ENCODE peak calls at places on chromosomes 16 and 17, in four cellular contexts. X is H9, W is astrocyte of the cerebellum, O is fibroblast of gingiva. C is an unnamed sample.

GRCh38 chr17:48995332-48995870 is 1.8 kb upstream of the IGF2BP1 start:
- DNase-seq in X (peak), W (no peak), O (no peak), C (no peak)

GRCh38 chr16:46620265-46621005 is 744 bp downstream of the SHCBP1 start:
- DNase-seq in X (no peak), W (no peak), O (no peak), C (no peak)

GRCh38 chr17:50272711-50273653 is 1.3 kb upstream of the TMEM92 start:
- DNase-seq in X (peak), W (no peak), O (peak), C (peak)

GRCh38 chr17:52201764-52202571 is 43.5 kb upstream of the CA10 start:
- DNase-seq in X (no peak), W (no peak), O (no peak), C (no peak)

GRCh38 chr17:8797621-8798175 is 1.5 kb downstream of the MFSD6L start:
- DNase-seq in X (peak), W (no peak), O (no peak), C (no peak)

GRCh38 chr17:72812823-72813222 is 279.7 kb downstream of the SLC39A11 start:
- DNase-seq in X (no peak), W (no peak), O (no peak), C (no peak)

GRCh38 chr17:80649672-80650338 is 105.2 kb downstream of the RPTOR start:
- DNase-seq in X (peak), W (no peak), O (peak), C (peak)

GRCh38 chr16:85891033-85891775 is 7.8 kb upstream of the IRF8 start:
- DNase-seq in X (no peak), W (no peak), O (no peak), C (no peak)

GRCh38 chr17:40194821-40195220 is 17.6 kb downstream of the RAPGEFL1 start:
- DNase-seq in X (no peak), W (no peak), O (no peak), C (no peak)

GRCh38 chr17:58335061-58335731 is 6.6 kb upstream of the TSPOAP1 start:
- DNase-seq in X (peak), W (no peak), O (no peak), C (no peak)

GRCh38 chr16:46730126-46730525 is 18.0 kb downstream of the MYLK3 start:
- DNase-seq in X (no peak), W (no peak), O (no peak), C (no peak)

GRCh38 chr16:7839568-7839967 is 506.9 kb downstream of the RBFOX1 start:
- DNase-seq in X (no peak), W (no peak), O (no peak), C (no peak)

GRCh38 chr16:11012841-11013240 is 68.5 kb downstream of the CLEC16A start:
- DNase-seq in X (no peak), W (no peak), O (no peak), C (no peak)

GRCh38 chr16:2987854-2988253 is 7.6 kb upstream of the PKMYT1 start:
- DNase-seq in X (no peak), W (no peak), O (no peak), C (no peak)

GRCh38 chr17:69269174-69269998 is 40.8 kb upstream of the ABCA10 start:
- DNase-seq in X (no peak), W (peak), O (peak), C (no peak)

GRCh38 chr17:15981208-15981607 is 18.3 kb downstream of the ZSWIM7 start:
- DNase-seq in X (no peak), W (no peak), O (no peak), C (peak)

GRCh38 chr17:77535435-77535834 is 394.7 kb downstream of the SEC14L1 start:
- DNase-seq in X (peak), W (no peak), O (no peak), C (no peak)

GRCh38 chr16:6694636-6695035 is 638.0 kb upstream of the RBFOX1 start:
- DNase-seq in X (no peak), W (no peak), O (no peak), C (no peak)

GRCh38 chr17:2405247-2405926 is 4.5 kb upstream of the MNT start:
- DNase-seq in X (no peak), W (no peak), O (peak), C (no peak)

GRCh38 chr17:6374761-6375312 is 60.1 kb downstream of the AIPL1 start:
- DNase-seq in X (peak), W (no peak), O (no peak), C (peak)

GRCh38 chr17:73348824-73349095 is 37.0 kb upstream of the CDC42EP4 start:
- DNase-seq in X (no peak), W (no peak), O (no peak), C (no peak)

GRCh38 chr16:89805136-89805905 is 11.1 kb downstream of the FANCA start:
- DNase-seq in X (no peak), W (peak), O (peak), C (no peak)

GRCh38 chr16:49048557-49048956 is 233.1 kb downstream of the CBLN1 start:
- DNase-seq in X (no peak), W (peak), O (no peak), C (no peak)

GRCh38 chr17:65742433-65743312 is 181.2 kb upstream of the AXIN2 start:
- DNase-seq in X (no peak), W (peak), O (peak), C (no peak)

GRCh38 chr17:29299031-29299430 is 5.1 kb upstream of the NUFIP2 start:
- DNase-seq in X (no peak), W (no peak), O (no peak), C (no peak)

GRCh38 chr16:2912330-2913199 is 834 bp downstream of the FLYWCH1 start:
- DNase-seq in X (no peak), W (peak), O (peak), C (no peak)

GRCh38 chr17:52827526-52827925 is 669.0 kb upstream of the CA10 start:
- DNase-seq in X (no peak), W (no peak), O (no peak), C (no peak)

GRCh38 chr17:8846768-8847211 is 20.7 kb downstream of the PIK3R6 start:
- DNase-seq in X (peak), W (no peak), O (no peak), C (no peak)

GRCh38 chr17:69050999-69051775 is 9.5 kb downstream of the ABCA9 start:
- DNase-seq in X (no peak), W (peak), O (peak), C (no peak)

GRCh38 chr16:621526-622105 is 9.2 kb upstream of the WFIKKN1 start:
- DNase-seq in X (no peak), W (no peak), O (no peak), C (no peak)

GRCh38 chr17:69967910-69968411 is 107.1 kb upstream of the KCNJ16 start:
- DNase-seq in X (no peak), W (peak), O (peak), C (no peak)

GRCh38 chr16:528111-529011 is 849 bp downstream of the CAPN15 start:
- DNase-seq in X (no peak), W (peak), O (peak), C (no peak)

GRCh38 chr17:74383140-74383539 is 15.8 kb downstream of the GPR142 start:
- DNase-seq in X (no peak), W (no peak), O (no peak), C (no peak)

C was measured in GM20000.